ENCODE peak calls at places on chromosomes 3 and 15, in eight cellular contexts. P is anterior cingulate cortex; E is activated naive CD8-positive, alpha-beta T cell treated with anti-CD3 and anti-CD28 coated beads for 36 hours; B is NCI-H1436; L is B cell; D is esophagus squamous epithelium; J is natural killer cell treated with Interleukin-12 subunit alpha and Interleukin-12 subunit beta and Interleukin-15 and Interleukin-18, amount 100 ng/mL, for 72 hours; C is neural crest cell. F is an unnamed sample.

GRCh38 chr3:144859057-144859626 is 887.5 kb downstream of the DIPK2A start:
- DNase-seq in E (no peak), B (no peak), C (no peak), P (no peak), L (no peak), D (no peak), J (no peak), F (no peak)

GRCh38 chr15:58056015-58056414 is 9.5 kb downstream of the ALDH1A2 start:
- DNase-seq in L (no peak), P (no peak), D (no peak), J (no peak), C (no peak), B (no peak), E (no peak), F (no peak)

GRCh38 chr3:140206196-140207040 is 271.4 kb downstream of the CLSTN2 start:
- DNase-seq in D (no peak), P (no peak), L (no peak), E (no peak), J (no peak), C (no peak), B (peak), F (no peak)

GRCh38 chr15:94206463-94207167 is 24.7 kb upstream of the MCTP2 start:
- DNase-seq in P (no peak), E (peak), L (no peak), D (no peak), B (no peak), C (no peak), J (peak), F (peak)

GRCh38 chr3:16332904-16333426 is 68.0 kb downstream of the OXNAD1 start:
- DNase-seq in P (no peak), D (no peak), C (no peak), L (no peak), B (no peak), E (no peak), J (no peak), F (no peak)

GRCh38 chr3:55532806-55533205 is 45.7 kb upstream of the WNT5A start:
- DNase-seq in D (no peak), B (no peak), C (no peak), P (no peak), L (no peak), E (no peak), J (no peak), F (no peak)

GRCh38 chr3:85081191-85081895 is 122.6 kb downstream of the CADM2 start:
- DNase-seq in J (no peak), L (no peak), P (no peak), E (no peak), C (no peak), B (no peak), D (no peak), F (no peak)

GRCh38 chr15:95025924-95026728 is 794.8 kb downstream of the MCTP2 start:
- DNase-seq in P (no peak), E (peak), C (peak), L (peak), J (no peak), D (no peak), B (no peak), F (no peak)

GRCh38 chr3:52347716-52348635 is 31.9 kb downstream of the DNAH1 start:
- DNase-seq in E (no peak), B (no peak), J (no peak), C (no peak), D (no peak), L (no peak), P (no peak), F (no peak)

F was measured in stimulated activated CD4-positive, alpha-beta T cell treated with anti-CD3 and anti-CD28 coated beads, Interleukin-4, amount 100 ng/mL, for 24 hours.